ENCODE peak calls at places on chromosomes 11 and 22, in five cellular contexts. O is lung, L is mammary epithelial cell, P is heart right ventricle, S is keratinocyte. I is an unnamed sample.

GRCh38 chr11:47345890-47346563 is 6.5 kb downstream of the MYBPC3 start:
- DNase-seq in L (no peak), S (no peak), O (no peak), P (no peak), I (no peak)

GRCh38 chr11:11555228-11555627 is 66.6 kb downstream of the GALNT18 start:
- DNase-seq in L (no peak), P (peak; percentile 54), S (no peak), O (peak; percentile 48), I (no peak)

GRCh38 chr11:6333112-6333511 is 12.8 kb upstream of the CAVIN3 start:
- DNase-seq in L (no peak), P (no peak), O (no peak), S (no peak), I (no peak)

GRCh38 chr11:128451651-128452470 is 135.5 kb downstream of the ETS1 start:
- DNase-seq in P (peak; percentile 75), S (no peak), O (peak; percentile 55), L (peak; percentile 44), I (no peak)

GRCh38 chr22:37311761-37312312 is 29.5 kb downstream of the CYTH4 start:
- DNase-seq in L (no peak), O (no peak), S (no peak), P (no peak), I (no peak)

GRCh38 chr11:101817536-101817935 is 97.3 kb upstream of the CEP126 start:
- DNase-seq in L (no peak), S (no peak), P (no peak), O (no peak), I (no peak)

GRCh38 chr11:65378928-65379638 is 3.4 kb downstream of the SLC25A45 start:
- DNase-seq in L (no peak), O (no peak), S (no peak), P (no peak), I (no peak)

GRCh38 chr11:130124096-130124495 is 35.5 kb upstream of the ST14 start:
- DNase-seq in O (peak; percentile 90), L (peak; percentile 89), P (peak; percentile 72), S (no peak), I (peak; percentile 94)

GRCh38 chr11:129257512-129257911 is 65.4 kb upstream of the ARHGAP32 start:
- DNase-seq in L (no peak), P (no peak), O (no peak), S (no peak), I (no peak)

GRCh38 chr11:13884159-13884799 is 78.2 kb upstream of the SPON1 start:
- DNase-seq in L (peak; percentile 66), S (no peak), P (no peak), O (peak; percentile 6), I (no peak)

GRCh38 chr22:29901354-29901753 is 18.4 kb downstream of the MTMR3 start:
- DNase-seq in O (no peak), P (no peak), S (no peak), L (no peak), I (no peak)

GRCh38 chr11:111155021-111155420 is 90.5 kb upstream of the POU2AF2 start:
- DNase-seq in L (no peak), P (no peak), O (no peak), S (no peak), I (peak; percentile 66)

GRCh38 chr22:23696326-23696851 is 5.6 kb downstream of the RGL4 start:
- DNase-seq in P (no peak), O (no peak), L (no peak), S (no peak), I (no peak)
- H3K4me3 ChIP-seq in P (no peak overlapping the region), O (no peak overlapping the region), L (no peak overlapping the region), S (no peak overlapping the region), I (no peak overlapping the region)

DNA sequence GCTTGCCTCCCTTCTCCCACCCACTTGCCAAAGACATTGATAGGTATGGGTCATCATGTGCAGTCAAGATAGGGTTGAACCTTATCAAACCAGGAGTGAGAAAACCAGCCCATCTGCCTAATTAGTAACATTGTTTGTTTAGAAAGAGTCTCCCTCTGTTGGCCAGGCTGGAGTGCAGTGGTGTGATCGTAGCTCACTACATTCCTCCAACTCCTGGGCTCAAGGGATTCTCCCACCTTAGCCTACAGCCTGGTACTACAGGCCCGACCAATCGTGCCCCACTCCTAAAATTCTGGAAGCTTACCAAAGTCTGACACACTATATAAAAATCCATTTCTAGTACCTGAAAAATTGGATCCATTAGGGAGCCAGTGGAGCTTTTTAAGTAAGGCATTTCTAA is 4.5 kb downstream of the C11orf71 start:
- DNase-seq in O (no peak), S (no peak), P (no peak), L (peak; percentile 25), I (no peak)
- TF ChIP-seq CTCF in O (no peak), S (peak; percentile 63), P (peak; percentile 33), L (peak; percentile 63), I (peak; percentile 42)

GRCh38 chr11:32365192-32365591 is 70.1 kb downstream of the WT1 start:
- DNase-seq in P (no peak), L (no peak), O (no peak), S (no peak), I (no peak)
- H3K4me3 ChIP-seq in P (no peak overlapping the region), L (no peak overlapping the region), O (no peak overlapping the region), S (no peak overlapping the region), I (no peak overlapping the region)

GRCh38 chr22:32079110-32080089 is 36.3 kb downstream of the SLC5A1 start:
- DNase-seq in L (peak; percentile 80), S (peak; percentile 25), P (no peak), O (no peak), I (peak; percentile 59)

GRCh38 chr22:32083000-32083399 is 39.9 kb downstream of the SLC5A1 start:
- DNase-seq in S (no peak), O (no peak), P (no peak), L (no peak), I (no peak)

GRCh38 chr22:32082331-32082730 is 39.3 kb downstream of the SLC5A1 start:
- DNase-seq in L (no peak), P (no peak), S (no peak), O (no peak), I (no peak)

GRCh38 chr22:32083814-32084213 is 40.8 kb downstream of the SLC5A1 start:
- DNase-seq in O (no peak), S (no peak), P (no peak), L (no peak), I (no peak)

DNA sequence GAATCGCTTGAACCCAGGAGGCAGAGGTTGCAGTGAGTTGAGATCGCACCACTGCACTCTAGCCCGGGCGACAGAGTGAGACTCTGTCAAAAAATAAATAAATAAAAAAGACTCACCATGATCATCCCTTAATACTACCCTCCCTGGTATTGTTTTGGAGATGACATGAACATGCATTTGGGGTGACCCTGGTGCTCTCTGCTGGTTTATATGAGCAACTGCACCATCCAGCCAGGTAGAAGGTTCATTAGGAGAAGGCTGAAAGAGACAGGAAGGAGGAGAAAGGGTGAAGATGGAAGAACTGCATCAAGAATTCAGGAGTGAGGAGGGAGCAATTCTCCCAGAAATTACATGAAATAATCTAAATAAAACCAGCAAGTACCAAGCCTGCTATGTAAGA is 37.8 kb downstream of the SLC5A1 start:
- DNase-seq in O (no peak), P (no peak), S (peak; percentile 17), L (peak; percentile 66), I (peak; percentile 66)
- TF ChIP-seq CTCF in O (peak; percentile 38), P (peak; percentile 64), S (peak; percentile 79), L (peak; percentile 89), I (peak; percentile 64)

GRCh38 chr11:118870396-118871343 is 13.0 kb upstream of the CXCR5 start:
- DNase-seq in L (no peak), P (peak; percentile 40), S (no peak), O (peak; percentile 37), I (no peak)
- H3K4me3 ChIP-seq in L (no peak overlapping the region), P (no peak overlapping the region), S (no peak overlapping the region), O (no peak overlapping the region), I (peak overlapping the region; percentile 13)

DNA sequence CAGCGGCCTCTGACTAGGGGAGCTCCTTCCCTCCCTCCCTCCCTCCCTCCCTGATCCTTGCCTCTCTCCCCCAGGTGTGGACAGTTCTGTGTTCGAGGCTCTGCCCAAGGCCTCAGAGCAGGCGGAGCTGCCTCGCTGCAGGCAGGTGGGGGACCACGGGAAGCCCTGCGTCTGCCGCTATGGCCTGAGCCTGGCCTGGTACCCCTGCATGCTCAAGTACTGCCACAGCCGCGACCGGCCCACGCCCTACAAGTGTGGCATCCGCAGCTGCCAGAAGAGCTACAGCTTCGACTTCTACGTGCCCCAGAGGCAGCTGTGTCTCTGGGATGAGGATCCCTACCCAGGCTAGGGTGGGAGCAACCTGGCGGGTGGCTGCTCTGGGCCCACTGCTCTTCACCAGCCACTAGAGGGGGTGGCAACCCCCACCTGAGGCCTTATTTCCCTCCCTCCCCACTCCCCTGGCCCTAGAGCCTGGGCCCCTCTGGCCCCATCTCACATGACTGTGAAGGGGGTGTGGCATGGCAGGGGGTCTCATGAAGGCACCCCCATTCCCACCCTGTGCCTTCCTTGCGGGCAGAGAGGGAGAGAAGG is 11.1 kb upstream of the POU2F3 start:
- DNase-seq in P (no peak), O (no peak), L (no peak), S (no peak), I (no peak)
- TF ChIP-seq CTCF in P (peak; percentile 26), O (no peak), L (peak; percentile 12), S (no peak), I (peak; percentile 28)

GRCh38 chr22:39456262-39457046 is at the start of gene MGAT3:
- DNase-seq in P (no peak), O (no peak), L (no peak), S (no peak), I (no peak)
- H3K4me3 ChIP-seq in P (peak within 1 kb of the TSS; percentile 56), O (peak within 1 kb of the TSS; percentile 27), L (no peak within 1 kb of the TSS), S (no peak within 1 kb of the TSS), I (no peak within 1 kb of the TSS)

I was measured in foreskin fibroblast.